ENCODE peak calls at places on chromosomes 5 and 9, in four cellular contexts. One of them, this sample, is unnamed.

GRCh38 chr9:128321343-128321742 is 904 bp downstream of the TRUB2 start:
- DNase-seq in MM.1S: no peak
- DNase-seq in HCT116: no peak
- DNase-seq in PC-3: no peak
- DNase-seq in this sample: no peak

GRCh38 chr5:150242495-150242894 is 47.1 kb downstream of the CAMK2A start:
- DNase-seq in PC-3: no peak
- DNase-seq in HCT116: no peak
- DNase-seq in MM.1S: no peak
- DNase-seq in this sample: peak

GRCh38 chr9:128414461-128414860 is 6.2 kb upstream of the CERCAM start:
- DNase-seq in PC-3: peak
- DNase-seq in MM.1S: no peak
- DNase-seq in HCT116: no peak
- DNase-seq in this sample: peak

GRCh38 chr5:122183098-122183794 is 53.9 kb downstream of the ZNF474 start:
- DNase-seq in MM.1S: no peak
- DNase-seq in HCT116: no peak
- DNase-seq in PC-3: peak
- DNase-seq in this sample: no peak

GRCh38 chr9:110152704-110153374 is 55.1 kb downstream of the C9orf152 start:
- DNase-seq in MM.1S: peak
- DNase-seq in HCT116: peak
- DNase-seq in PC-3: peak
- DNase-seq in this sample: peak

GRCh38 chr9:107784235-107784958 is 294.8 kb upstream of the KLF4 start:
- DNase-seq in HCT116: peak
- DNase-seq in PC-3: no peak
- DNase-seq in MM.1S: no peak
- DNase-seq in this sample: no peak

GRCh38 chr5:150209020-150209635 is 19.3 kb downstream of the SLC6A7 start:
- DNase-seq in PC-3: peak
- DNase-seq in MM.1S: no peak
- DNase-seq in HCT116: no peak
- DNase-seq in this sample: peak

GRCh38 chr5:1058549-1058945 is 49.9 kb downstream of the NKD2 start:
- DNase-seq in MM.1S: no peak
- DNase-seq in PC-3: no peak
- DNase-seq in HCT116: no peak
- DNase-seq in this sample: no peak

GRCh38 chr9:86946712-86947145 is 577 bp downstream of the GAS1 start:
- DNase-seq in PC-3: no peak
- DNase-seq in HCT116: no peak
- DNase-seq in MM.1S: peak
- DNase-seq in this sample: no peak

GRCh38 chr9:97980479-97980803 is 2.7 kb upstream of the ANP32B start:
- DNase-seq in MM.1S: no peak
- DNase-seq in PC-3: no peak
- DNase-seq in HCT116: no peak
- DNase-seq in this sample: no peak

GRCh38 chr9:32344551-32345182 is 39.8 kb upstream of the ACO1 start:
- DNase-seq in MM.1S: peak
- DNase-seq in PC-3: no peak
- DNase-seq in HCT116: no peak
- DNase-seq in this sample: peak

GRCh38 chr5:179549973-179550510 is 312 bp upstream of the RUFY1 start:
- DNase-seq in HCT116: no peak
- DNase-seq in MM.1S: no peak
- DNase-seq in PC-3: peak
- DNase-seq in this sample: no peak

GRCh38 chr9:130598188-130598587 is 18.8 kb downstream of the FUBP3 start:
- DNase-seq in HCT116: no peak
- DNase-seq in PC-3: no peak
- DNase-seq in MM.1S: no peak
- DNase-seq in this sample: no peak

GRCh38 chr5:312845-313244 is 8.7 kb upstream of the AHRR start:
- DNase-seq in MM.1S: no peak
- DNase-seq in PC-3: no peak
- DNase-seq in HCT116: no peak
- DNase-seq in this sample: no peak

GRCh38 chr5:125410501-125411162 is 664.2 kb upstream of the ZNF608 start:
- DNase-seq in MM.1S: no peak
- DNase-seq in PC-3: peak
- DNase-seq in HCT116: no peak
- DNase-seq in this sample: no peak

GRCh38 chr5:114055318-114055788 is 306.5 kb upstream of the KCNN2 start:
- DNase-seq in HCT116: no peak
- DNase-seq in PC-3: no peak
- DNase-seq in MM.1S: no peak
- DNase-seq in this sample: peak

GRCh38 chr9:116524778-116525470 is 162.2 kb upstream of the TRIM32 start:
- DNase-seq in MM.1S: no peak
- DNase-seq in PC-3: no peak
- DNase-seq in HCT116: no peak
- DNase-seq in this sample: no peak

GRCh38 chr5:117741655-117742226 is 1167.1 kb upstream of the SEMA6A start:
- DNase-seq in HCT116: no peak
- DNase-seq in PC-3: no peak
- DNase-seq in MM.1S: no peak
- DNase-seq in this sample: no peak

GRCh38 chr9:77261605-77262004 is 84.3 kb downstream of the VPS13A start:
- DNase-seq in MM.1S: no peak
- DNase-seq in PC-3: no peak
- DNase-seq in HCT116: no peak
- DNase-seq in this sample: no peak

GRCh38 chr9:13688990-13689600 is 409.6 kb upstream of the MPDZ start:
- DNase-seq in PC-3: peak
- DNase-seq in HCT116: no peak
- DNase-seq in MM.1S: no peak
- DNase-seq in this sample: no peak

GRCh38 chr5:115770466-115770865 is 46.0 kb downstream of the CDO1 start:
- DNase-seq in MM.1S: no peak
- DNase-seq in PC-3: peak
- DNase-seq in HCT116: peak
- DNase-seq in this sample: peak

GRCh38 chr9:14932246-14932645 is 22.0 kb upstream of the FREM1 start:
- DNase-seq in MM.1S: no peak
- DNase-seq in HCT116: no peak
- DNase-seq in PC-3: no peak
- DNase-seq in this sample: no peak

GRCh38 chr9:125959980-125960619 is 212.9 kb downstream of the PBX3 start:
- DNase-seq in MM.1S: no peak
- DNase-seq in PC-3: no peak
- DNase-seq in HCT116: no peak
- DNase-seq in this sample: no peak

GRCh38 chr9:78212868-78213267 is 23.0 kb upstream of the CEP78 start:
- DNase-seq in MM.1S: no peak
- DNase-seq in PC-3: no peak
- DNase-seq in HCT116: no peak
- DNase-seq in this sample: no peak

GRCh38 chr5:109688647-109688998 is 1.1 kb upstream of the MAN2A1 start:
- DNase-seq in MM.1S: peak
- DNase-seq in PC-3: peak
- DNase-seq in HCT116: peak
- DNase-seq in this sample: peak

GRCh38 chr5:109688999-109689739 is 558 bp upstream of the MAN2A1 start:
- DNase-seq in PC-3: peak
- DNase-seq in HCT116: peak
- DNase-seq in MM.1S: peak
- DNase-seq in this sample: peak

GRCh38 chr5:109691248-109691574 is 1.5 kb downstream of the MAN2A1 start:
- DNase-seq in PC-3: no peak
- DNase-seq in MM.1S: no peak
- DNase-seq in HCT116: no peak
- DNase-seq in this sample: no peak

GRCh38 chr5:109690456-109691247 is 925 bp downstream of the MAN2A1 start:
- DNase-seq in MM.1S: peak
- DNase-seq in PC-3: peak
- DNase-seq in HCT116: peak
- DNase-seq in this sample: peak

GRCh38 chr5:109689740-109690455 is at the start of gene MAN2A1:
- DNase-seq in PC-3: peak
- DNase-seq in MM.1S: peak
- DNase-seq in HCT116: peak
- DNase-seq in this sample: peak
- H3K9ac ChIP-seq in PC-3: peak
- H3K9ac ChIP-seq in MM.1S: peak
- H3K9ac ChIP-seq in HCT116: peak
- H3K9ac ChIP-seq in this sample: peak

DNA sequence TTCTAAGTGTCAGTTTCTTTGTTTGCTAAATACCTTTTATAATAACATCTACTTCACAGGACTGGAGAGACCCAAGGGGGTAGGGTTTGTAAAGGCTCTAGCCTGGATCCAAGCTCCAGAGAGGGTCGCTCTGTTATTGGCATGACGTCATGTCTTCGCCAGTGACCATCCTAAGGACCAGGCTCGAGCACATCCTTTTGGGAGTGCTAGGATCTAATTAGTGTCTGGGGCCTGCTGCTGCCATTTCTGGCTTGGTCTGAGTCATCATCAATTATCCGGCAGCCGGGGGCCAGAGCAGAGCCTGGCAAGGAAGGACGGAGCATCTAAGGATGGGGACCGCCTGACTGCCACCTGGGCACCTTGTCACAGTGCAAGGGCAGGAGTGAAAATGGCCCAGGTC is 153.0 kb downstream of the NSG2 start:
- DNase-seq in MM.1S: no peak
- DNase-seq in PC-3: no peak
- DNase-seq in HCT116: no peak
- DNase-seq in this sample: no peak
- TF ChIP-seq EZH2phosphoT487 in MM.1S: no peak
- TF ChIP-seq EZH2phosphoT487 in PC-3: no peak
- TF ChIP-seq EZH2phosphoT487 in HCT116: no peak
- TF ChIP-seq EZH2phosphoT487 in this sample: no peak

GRCh38 chr9:105818903-105819302 is 124.6 kb downstream of the TMEM38B start:
- DNase-seq in MM.1S: no peak
- DNase-seq in PC-3: no peak
- DNase-seq in HCT116: no peak
- DNase-seq in this sample: no peak
- TF ChIP-seq CTCF in MM.1S: no peak
- TF ChIP-seq CTCF in PC-3: no peak
- TF ChIP-seq CTCF in HCT116: no peak
- TF ChIP-seq CTCF in this sample: no peak

DNA sequence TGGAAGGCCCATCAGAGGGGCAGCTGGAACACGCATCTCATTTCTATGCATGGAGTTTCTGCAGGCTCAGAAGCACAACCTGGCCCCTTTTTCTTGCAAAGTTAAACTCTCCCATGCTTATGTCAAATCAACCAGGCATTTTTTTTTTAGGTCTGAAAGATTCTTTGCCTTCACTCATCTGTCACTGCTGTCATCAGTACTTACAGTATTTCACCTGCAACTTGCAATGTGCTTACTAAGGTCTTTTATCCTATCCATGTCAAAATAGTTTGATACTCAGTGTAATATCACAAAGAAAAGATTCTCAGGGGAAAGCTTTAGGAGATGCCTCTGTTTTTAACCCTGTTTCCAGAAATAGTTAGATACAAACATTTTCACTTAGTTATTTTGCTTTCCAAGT is 428.1 kb downstream of the IRX1 start:
- DNase-seq in MM.1S: no peak
- DNase-seq in PC-3: no peak
- DNase-seq in HCT116: no peak
- DNase-seq in this sample: no peak
- H3K9ac ChIP-seq in MM.1S: no peak
- H3K9ac ChIP-seq in PC-3: no peak
- H3K9ac ChIP-seq in HCT116: no peak
- H3K9ac ChIP-seq in this sample: no peak

DNA sequence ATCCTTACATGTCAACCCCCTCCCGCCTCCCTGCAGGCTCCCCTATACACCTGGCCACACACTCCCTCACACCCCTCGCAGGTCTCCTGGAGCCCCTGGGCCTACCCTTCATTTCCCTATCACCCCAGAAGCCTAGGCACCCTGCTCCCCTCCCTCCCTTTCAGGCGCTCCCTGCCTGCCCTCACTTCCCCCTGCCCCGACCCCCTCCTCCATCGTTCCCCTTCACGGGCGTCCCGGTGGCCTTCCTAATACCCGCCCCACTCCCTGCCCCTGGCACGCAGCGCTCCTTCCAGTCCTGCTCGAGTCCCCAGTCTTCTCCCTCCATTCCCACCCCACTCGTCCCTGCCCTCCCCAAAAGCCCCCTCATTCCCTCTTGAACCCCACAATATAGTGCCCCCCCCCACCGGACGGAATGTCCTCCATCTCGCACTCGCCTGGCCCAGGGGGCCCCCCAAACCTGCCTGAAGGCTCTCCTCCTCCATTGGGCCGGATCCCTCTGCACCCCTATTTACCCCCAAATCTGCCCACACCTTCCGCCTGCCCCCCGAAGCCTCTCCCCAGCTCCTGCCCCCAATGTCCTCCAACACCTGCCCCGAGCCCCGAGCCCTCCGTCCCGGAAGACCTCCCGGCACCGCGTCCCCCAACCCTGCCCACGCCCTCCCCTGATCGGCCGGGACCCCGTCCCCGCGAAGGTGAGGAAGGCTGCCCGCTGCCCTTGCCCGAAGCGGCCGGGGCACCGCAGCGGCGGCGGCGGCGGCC is 726 bp downstream of the STRBP start:
- DNase-seq in MM.1S: no peak
- DNase-seq in PC-3: no peak
- DNase-seq in HCT116: no peak
- DNase-seq in this sample: peak
- TF ChIP-seq EZH2phosphoT487 in MM.1S: no peak
- TF ChIP-seq EZH2phosphoT487 in PC-3: no peak
- TF ChIP-seq EZH2phosphoT487 in HCT116: no peak
- TF ChIP-seq EZH2phosphoT487 in this sample: no peak

DNA sequence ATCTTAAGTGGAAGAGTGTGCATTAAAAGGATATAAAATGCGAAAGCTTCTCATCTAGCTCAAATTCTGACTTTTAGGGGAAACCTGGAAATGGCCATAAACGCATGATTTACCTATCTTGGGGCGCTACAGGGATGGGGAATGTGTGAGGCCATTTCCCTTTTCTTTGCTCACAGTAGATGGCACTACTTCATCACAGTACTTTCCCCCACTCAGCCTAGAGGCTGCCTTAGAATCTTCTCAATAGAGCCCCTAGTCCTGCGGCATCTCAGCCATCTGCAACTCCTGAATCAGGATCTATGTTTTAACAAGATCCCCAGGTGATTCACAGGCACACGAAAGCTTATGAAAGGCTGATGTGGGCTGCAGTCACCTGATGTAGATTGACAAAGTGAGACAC is 110.8 kb downstream of the LHFPL2 start:
- DNase-seq in PC-3: peak
- DNase-seq in MM.1S: no peak
- DNase-seq in HCT116: no peak
- DNase-seq in this sample: peak
- TF ChIP-seq CTCF in PC-3: peak
- TF ChIP-seq CTCF in MM.1S: peak
- TF ChIP-seq CTCF in HCT116: peak
- TF ChIP-seq CTCF in this sample: peak

GRCh38 chr9:99824378-99825157 is 2.9 kb downstream of the NR4A3 start:
- DNase-seq in PC-3: no peak
- DNase-seq in HCT116: no peak
- DNase-seq in MM.1S: peak
- DNase-seq in this sample: peak
- H3K9ac ChIP-seq in PC-3: no peak
- H3K9ac ChIP-seq in HCT116: no peak
- H3K9ac ChIP-seq in MM.1S: peak
- H3K9ac ChIP-seq in this sample: no peak

This sample was measured in neural progenitor cell.